ENCODE peak calls at places on chromosomes 11 and 22, in six cellular contexts. I is stimulated activated CD4-positive, alpha-beta T cell treated with anti-CD3 and anti-CD28 coated beads, Interleukin-2, amount 100 ng/mL, for 24 hours; D is hypothalamus; J is amniotic stem cell; V is CD4-positive, alpha-beta T cell; Y is lower lobe of right lung. T is an unnamed sample.

GRCh38 chr11:122085264-122085663 is 30.8 kb downstream of the BLID start:
- DNase-seq in I (no peak), D (no peak), J (peak), V (no peak), Y (no peak), T (no peak)

GRCh38 chr11:61699737-61700160 is 19.6 kb downstream of the DAGLA start:
- DNase-seq in I (no peak), D (peak), J (no peak), V (no peak), Y (no peak), T (no peak)

GRCh38 chr22:30009478-30009877 is 70.8 kb upstream of the HORMAD2 start:
- DNase-seq in I (no peak), D (no peak), J (no peak), V (no peak), Y (no peak), T (no peak)

GRCh38 chr22:40479126-40479800 is 108.9 kb downstream of the SGSM3 start:
- DNase-seq in I (no peak), D (no peak), J (no peak), V (no peak), Y (no peak), T (no peak)

GRCh38 chr11:35250631-35251030 is 111.7 kb downstream of the CD44 start:
- DNase-seq in I (no peak), D (no peak), J (no peak), V (no peak), Y (no peak), T (no peak)

GRCh38 chr22:42619261-42620063 is 4.8 kb upstream of the POLDIP3 start:
- DNase-seq in I (no peak), D (no peak), J (no peak), V (no peak), Y (no peak), T (no peak)

GRCh38 chr22:42376721-42377177 is 55.5 kb downstream of the NFAM1 start:
- DNase-seq in I (no peak), D (no peak), J (no peak), V (no peak), Y (peak), T (no peak)

GRCh38 chr11:134517621-134518293 is 105.7 kb upstream of the B3GAT1 start:
- DNase-seq in I (no peak), D (no peak), J (no peak), V (no peak), Y (peak), T (no peak)

GRCh38 chr11:30107899-30108298 is 91.1 kb upstream of the KCNA4 start:
- DNase-seq in I (no peak), D (no peak), J (peak), V (no peak), Y (no peak), T (no peak)

T was measured in effector memory CD8-positive, alpha-beta T cell.